ENCODE peak calls at places on chromosomes 3 and 15, in seven cellular contexts. I is ELF-1; Y is stimulated activated CD8-positive, alpha-beta memory T cell treated with anti-CD3 and anti-CD28 coated beads, Interleukin-7, amount 100 ng/mL, for 1 hour; L is lower lobe of right lung; M is AG08396; D is left cardiac atrium; P is dorsolateral prefrontal cortex. C is an unnamed sample.

GRCh38 chr3:187186801-187187421 is 10.4 kb upstream of the RTP1 start:
- DNase-seq in I (peak), Y (no peak), L (peak), M (peak), D (peak), P (no peak), C (peak)

GRCh38 chr15:50345298-50345697 is 9.7 kb downstream of the GABPB1 start:
- DNase-seq in I (no peak), Y (no peak), L (no peak), M (no peak), D (no peak), P (no peak), C (no peak)

GRCh38 chr3:180855364-180855763 is 57.1 kb upstream of the FXR1 start:
- DNase-seq in I (peak), Y (no peak), L (no peak), M (no peak), D (no peak), P (no peak), C (no peak)

GRCh38 chr15:28098766-28099554 is at the start of gene OCA2:
- DNase-seq in I (peak), Y (no peak), L (peak), M (peak), D (peak), P (no peak), C (peak)

GRCh38 chr3:16146015-16146730 is 28.3 kb upstream of the GALNT15 start:
- DNase-seq in I (peak), Y (no peak), L (no peak), M (no peak), D (no peak), P (no peak), C (no peak)

GRCh38 chr3:29853841-29854397 is 573.0 kb downstream of the RBMS3 start:
- DNase-seq in I (peak), Y (no peak), L (no peak), M (no peak), D (no peak), P (no peak), C (no peak)

GRCh38 chr15:38589502-38589901 is 24.9 kb upstream of the RASGRP1 start:
- DNase-seq in I (peak), Y (no peak), L (no peak), M (peak), D (no peak), P (no peak), C (no peak)

GRCh38 chr3:185920168-185920567 is 17.6 kb downstream of the TRA2B start:
- DNase-seq in I (no peak), Y (no peak), L (no peak), M (no peak), D (no peak), P (no peak), C (no peak)

GRCh38 chr3:123319760-123320159 is 118.0 kb downstream of the SEC22A start:
- DNase-seq in I (peak), Y (no peak), L (peak), M (no peak), D (no peak), P (no peak), C (no peak)

GRCh38 chr3:194984624-194985023 is 286.3 kb downstream of the XXYLT1 start:
- DNase-seq in I (no peak), Y (no peak), L (no peak), M (no peak), D (no peak), P (no peak), C (no peak)

GRCh38 chr15:95326689-95327525 is 1003.6 kb upstream of the NR2F2 start:
- DNase-seq in I (peak), Y (no peak), L (no peak), M (peak), D (peak), P (peak), C (peak)

GRCh38 chr15:52709172-52709979 is 30.2 kb upstream of the ATOSA start:
- DNase-seq in I (peak), Y (no peak), L (no peak), M (no peak), D (no peak), P (no peak), C (no peak)

GRCh38 chr15:79644091-79644490 is 212.0 kb downstream of the MINAR1 start:
- DNase-seq in I (no peak), Y (no peak), L (no peak), M (peak), D (no peak), P (no peak), C (no peak)

GRCh38 chr3:35946857-35947514 is 307.7 kb downstream of the ARPP21 start:
- DNase-seq in I (no peak), Y (no peak), L (no peak), M (no peak), D (no peak), P (no peak), C (no peak)